ENCODE peak calls at places on chromosomes 4 and X, in four cellular contexts. Q is body of pancreas, Z is heart left ventricle, C is Peyer's patch. R is an unnamed sample.

GRCh38 chr4:183633476-183634058 is 25.4 kb downstream of the RWDD4 start:
- DNase-seq in Q (no peak), Z (no peak), C (no peak), R (no peak)

GRCh38 chrX:19769467-19769866 is 117.9 kb downstream of the SH3KBP1 start:
- DNase-seq in Q (no peak), Z (no peak), C (no peak), R (no peak)

GRCh38 chrX:153459976-153460375 is 10.4 kb downstream of the HAUS7 start:
- DNase-seq in Q (no peak), Z (no peak), C (no peak), R (no peak)

GRCh38 chr4:107034982-107035710 is 967 bp downstream of the DKK2 start:
- DNase-seq in Q (peak), Z (no peak), C (no peak), R (peak)

GRCh38 chrX:11648705-11649519 is 16.8 kb downstream of the ARHGAP6 start:
- DNase-seq in Q (no peak), Z (no peak), C (no peak), R (no peak)

GRCh38 chr4:173013232-173013932 is 155.2 kb upstream of the GALNT7 start:
- DNase-seq in Q (peak), Z (peak), C (peak), R (peak)

GRCh38 chrX:74458738-74459137 is 37.4 kb downstream of the SLC16A2 start:
- DNase-seq in Q (no peak), Z (no peak), C (no peak), R (no peak)

GRCh38 chr4:169256856-169257756 is 13.7 kb downstream of the SH3RF1 start:
- DNase-seq in Q (no peak), Z (no peak), C (no peak), R (no peak)

GRCh38 chrX:52424658-52425057 is 55.8 kb downstream of the XAGE2 start:
- DNase-seq in Q (no peak), Z (no peak), C (no peak), R (no peak)

GRCh38 chrX:45527834-45528233 is 327.2 kb upstream of the DIPK2B start:
- DNase-seq in Q (no peak), Z (no peak), C (no peak), R (no peak)

GRCh38 chr4:119314356-119314755 is 7.6 kb downstream of the FABP2 start:
- DNase-seq in Q (no peak), Z (no peak), C (peak), R (no peak)

DNA sequence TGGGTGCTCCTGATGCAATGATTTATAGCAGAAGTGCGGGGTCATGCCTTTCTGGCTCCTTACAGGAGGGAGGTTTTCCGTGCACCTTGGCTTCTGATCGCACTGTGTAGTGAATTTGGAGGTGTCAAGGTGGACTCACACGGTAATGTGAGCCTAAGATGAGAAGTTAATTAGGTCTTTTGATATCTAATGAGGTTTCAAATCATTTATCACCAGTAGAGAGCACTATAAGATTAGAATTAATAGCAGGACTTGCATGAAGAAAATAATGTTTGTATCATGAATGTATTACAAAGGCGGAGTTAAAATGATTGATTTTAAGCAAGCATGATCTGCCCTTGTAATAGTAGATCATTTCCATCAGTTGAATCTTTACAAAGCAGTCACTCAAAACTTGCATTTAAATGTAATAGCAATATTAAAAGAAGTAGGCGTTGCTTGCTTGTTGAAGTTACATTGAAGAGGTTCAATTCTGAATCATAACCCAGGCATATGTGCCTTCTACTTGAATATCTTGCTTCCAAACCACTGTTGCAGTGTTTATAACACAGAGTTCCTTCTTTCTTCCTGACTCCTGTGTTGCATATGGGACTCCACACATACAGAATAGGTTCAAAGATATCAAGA is 152.1 kb downstream of the FMR1NB start:
- DNase-seq in Q (no peak), Z (no peak), C (no peak), R (no peak)
- H3K27ac ChIP-seq in Q (no peak), Z (no peak), C (no peak), R (no peak)

GRCh38 chrX:47234583-47234982 is 1.8 kb downstream of the USP11 start:
- DNase-seq in Q (no peak), Z (no peak), C (no peak), R (no peak)
- H3K27ac ChIP-seq in Q (peak), Z (peak), C (peak), R (peak)

GRCh38 chr4:56874918-56875317 is 32.8 kb upstream of the REST start:
- DNase-seq in Q (no peak), Z (no peak), C (no peak), R (no peak)
- H3K27ac ChIP-seq in Q (no peak), Z (no peak), C (no peak), R (no peak)

GRCh38 chr4:6128221-6128871 is 72.0 kb downstream of the JAKMIP1 start:
- DNase-seq in Q (no peak), Z (no peak), C (no peak), R (no peak)

GRCh38 chr4:6124386-6125102 is 75.8 kb downstream of the JAKMIP1 start:
- DNase-seq in Q (no peak), Z (no peak), C (no peak), R (no peak)

GRCh38 chr4:6125103-6125651 is 75.2 kb downstream of the JAKMIP1 start:
- DNase-seq in Q (no peak), Z (no peak), C (no peak), R (no peak)

GRCh38 chr4:6123976-6124375 is 76.4 kb downstream of the JAKMIP1 start:
- DNase-seq in Q (no peak), Z (no peak), C (no peak), R (no peak)

DNA sequence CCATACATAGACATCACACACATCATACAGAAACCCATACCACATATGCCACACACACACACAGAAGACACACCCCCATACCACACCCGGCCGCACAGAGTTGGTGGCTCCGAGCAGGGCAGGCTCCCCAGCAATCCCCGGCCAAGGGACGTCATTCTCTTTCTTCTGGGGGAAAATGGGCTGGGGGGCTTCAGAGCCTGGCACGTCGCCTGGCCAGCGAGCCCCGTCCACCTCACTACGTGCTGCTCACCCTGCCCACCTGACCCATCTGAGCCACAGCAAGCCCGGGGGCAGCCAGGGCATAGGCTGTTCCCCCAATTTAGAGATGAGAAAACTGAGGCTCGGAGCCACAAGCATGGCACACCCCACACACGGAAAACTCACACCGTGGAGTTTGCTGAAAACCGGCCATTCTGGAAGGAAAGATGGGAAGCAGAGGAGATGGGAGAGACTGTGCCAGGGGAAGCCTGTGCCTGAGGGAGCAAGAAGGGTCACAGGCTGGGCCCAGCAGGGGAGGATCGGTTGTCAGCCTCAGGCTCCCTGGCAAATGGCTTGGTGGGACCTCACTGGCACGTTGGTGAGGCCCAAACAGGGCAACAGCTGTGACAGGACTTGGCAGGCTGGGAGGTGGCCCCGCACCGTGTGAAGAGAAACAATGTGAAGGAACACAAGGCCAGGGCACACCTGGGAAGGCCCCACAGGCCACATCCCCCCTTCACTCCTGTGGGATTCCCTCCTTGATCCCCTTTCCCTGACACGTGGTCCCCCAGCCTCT is 73.2 kb downstream of the JAKMIP1 start:
- DNase-seq in Q (no peak), Z (no peak), C (no peak), R (no peak)
- H3K27ac ChIP-seq in Q (no peak), Z (no peak), C (no peak), R (no peak)

DNA sequence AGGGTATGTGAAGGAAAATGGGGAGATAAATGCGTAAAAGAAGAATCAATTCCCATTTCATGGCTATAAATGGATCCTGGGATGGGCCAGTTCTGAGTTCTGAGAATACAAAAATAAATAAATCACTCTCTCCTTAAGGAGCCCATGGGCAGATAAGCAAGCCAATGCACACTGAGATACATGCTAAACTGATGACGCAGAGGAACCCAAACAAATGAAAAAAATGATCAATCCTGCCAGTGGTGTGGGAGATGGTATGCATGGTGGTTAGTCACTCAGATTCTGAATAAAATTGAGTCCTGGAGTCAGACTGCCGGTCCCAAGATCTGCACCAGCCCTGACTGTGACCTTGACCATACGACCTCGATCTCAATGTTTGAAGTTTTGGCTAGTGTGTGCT is 59.7 kb downstream of the NEIL3 start:
- DNase-seq in Q (no peak), Z (no peak), C (no peak), R (no peak)
- H3K27ac ChIP-seq in Q (no peak), Z (no peak), C (no peak), R (no peak)

DNA sequence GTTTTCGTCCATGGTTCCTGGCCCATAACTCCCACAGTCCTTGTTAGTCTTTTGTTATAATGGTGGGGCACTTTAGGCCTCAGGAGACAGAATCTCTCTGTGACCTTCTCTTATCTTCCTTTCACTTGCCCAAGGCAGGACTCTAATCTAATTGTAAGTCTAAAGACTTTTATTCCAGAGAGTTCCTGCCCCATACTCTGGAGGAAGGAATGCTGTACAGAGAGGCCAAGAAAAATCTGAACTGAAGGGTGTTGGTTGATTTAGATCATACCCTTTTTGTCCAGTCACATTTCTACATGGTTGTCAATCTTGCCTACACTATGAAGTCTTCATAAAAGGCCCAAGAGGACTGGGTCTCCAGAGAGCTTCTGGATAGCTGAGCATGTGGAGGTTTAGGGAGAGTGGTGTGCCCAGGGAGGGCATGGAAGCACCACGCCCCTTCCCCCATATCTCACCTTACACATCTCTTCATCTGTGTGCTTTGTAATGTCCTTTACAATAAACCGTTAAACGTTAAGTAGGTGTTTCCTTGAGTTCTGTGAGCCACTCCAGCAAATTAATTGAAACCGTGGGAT is 84.5 kb downstream of the AFF1 start:
- DNase-seq in Q (no peak), Z (no peak), C (no peak), R (no peak)
- H3K27ac ChIP-seq in Q (peak), Z (peak), C (no peak), R (no peak)

GRCh38 chr4:108172780-108173598 is 4.3 kb upstream of the LEF1 start:
- DNase-seq in Q (peak), Z (peak), C (no peak), R (no peak)
- H3K27ac ChIP-seq in Q (peak), Z (peak), C (peak), R (peak)

DNA sequence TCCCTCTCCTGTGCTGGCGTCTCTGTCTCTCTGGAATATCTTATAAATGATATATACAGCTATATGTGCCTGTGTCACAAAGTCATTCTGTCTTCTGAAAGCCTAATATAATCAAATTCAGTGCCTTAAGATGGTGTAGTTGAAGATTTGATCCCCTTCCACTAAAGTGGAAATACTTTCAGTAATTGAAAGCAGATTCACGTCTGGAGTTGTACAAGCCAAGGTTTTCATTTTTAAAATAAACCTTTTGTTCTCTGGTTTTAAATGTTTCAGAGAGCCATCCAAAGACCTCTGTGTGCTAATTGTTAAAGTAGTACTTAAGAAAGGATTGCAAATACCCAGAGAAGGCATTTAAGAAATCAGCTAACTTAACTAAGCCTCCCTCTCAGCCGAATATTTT is 206.8 kb downstream of the TENM3 start:
- DNase-seq in Q (no peak), Z (no peak), C (no peak), R (no peak)
- H3K27ac ChIP-seq in Q (no peak), Z (no peak), C (no peak), R (peak)

GRCh38 chrX:136823175-136823574 is 42.4 kb upstream of the ARHGEF6 start:
- DNase-seq in Q (no peak), Z (no peak), C (no peak), R (no peak)
- H3K27ac ChIP-seq in Q (no peak), Z (no peak), C (no peak), R (no peak)

GRCh38 chr4:177427097-177427665 is 15.1 kb downstream of the AGA start:
- DNase-seq in Q (no peak), Z (no peak), C (no peak), R (no peak)
- H3K27ac ChIP-seq in Q (no peak), Z (no peak), C (no peak), R (no peak)